ENCODE peak calls at places on chromosomes 12 and 14, in nine cellular contexts. One of them, this sample, is unnamed.

GRCh38 chr14:98835051-98835824 is 436.8 kb downstream of the BCL11B start:
- DNase-seq in IMR-90: no peak
- DNase-seq in MM.1S: no peak
- DNase-seq in adipocyte: no peak
- DNase-seq in mammary epithelial cell: no peak
- DNase-seq in endodermal cell: peak
- DNase-seq in fibroblast of lung: no peak
- DNase-seq in PC-3: no peak
- DNase-seq in neural progenitor cell: no peak
- DNase-seq in this sample: no peak

GRCh38 chr14:105748204-105748578 is 221.8 kb downstream of the TMEM121 start:
- DNase-seq in adipocyte: peak
- DNase-seq in mammary epithelial cell: no peak
- DNase-seq in fibroblast of lung: no peak
- DNase-seq in endodermal cell: no peak
- DNase-seq in IMR-90: no peak
- DNase-seq in MM.1S: no peak
- DNase-seq in PC-3: peak
- DNase-seq in neural progenitor cell: no peak
- DNase-seq in this sample: no peak

GRCh38 chr12:65121049-65121955 is at the start of gene WIF1:
- DNase-seq in fibroblast of lung: peak
- DNase-seq in endodermal cell: peak
- DNase-seq in IMR-90: no peak
- DNase-seq in mammary epithelial cell: peak
- DNase-seq in neural progenitor cell: peak
- DNase-seq in adipocyte: peak
- DNase-seq in PC-3: peak
- DNase-seq in MM.1S: no peak
- DNase-seq in this sample: no peak

GRCh38 chr14:23608454-23608853 is 27.7 kb upstream of the DHRS2 start:
- DNase-seq in adipocyte: no peak
- DNase-seq in neural progenitor cell: no peak
- DNase-seq in endodermal cell: no peak
- DNase-seq in IMR-90: no peak
- DNase-seq in PC-3: no peak
- DNase-seq in MM.1S: no peak
- DNase-seq in mammary epithelial cell: no peak
- DNase-seq in fibroblast of lung: no peak
- DNase-seq in this sample: no peak

GRCh38 chr14:39395555-39396254 is 36.5 kb downstream of the FBXO33 start:
- DNase-seq in mammary epithelial cell: peak
- DNase-seq in neural progenitor cell: no peak
- DNase-seq in endodermal cell: peak
- DNase-seq in PC-3: peak
- DNase-seq in MM.1S: no peak
- DNase-seq in IMR-90: peak
- DNase-seq in fibroblast of lung: peak
- DNase-seq in adipocyte: no peak
- DNase-seq in this sample: no peak

GRCh38 chr12:71945883-71946282 is 7.2 kb downstream of the TPH2 start:
- DNase-seq in mammary epithelial cell: no peak
- DNase-seq in neural progenitor cell: no peak
- DNase-seq in MM.1S: no peak
- DNase-seq in IMR-90: no peak
- DNase-seq in adipocyte: no peak
- DNase-seq in PC-3: no peak
- DNase-seq in fibroblast of lung: no peak
- DNase-seq in endodermal cell: no peak
- DNase-seq in this sample: no peak

GRCh38 chr14:20935303-20935984 is 19.8 kb upstream of the RNASE2 start:
- DNase-seq in MM.1S: no peak
- DNase-seq in fibroblast of lung: no peak
- DNase-seq in IMR-90: no peak
- DNase-seq in neural progenitor cell: no peak
- DNase-seq in mammary epithelial cell: no peak
- DNase-seq in endodermal cell: no peak
- DNase-seq in PC-3: no peak
- DNase-seq in adipocyte: no peak
- DNase-seq in this sample: no peak

GRCh38 chr12:70824511-70824910 is 96.0 kb downstream of the PTPRR start:
- DNase-seq in PC-3: no peak
- DNase-seq in MM.1S: no peak
- DNase-seq in IMR-90: no peak
- DNase-seq in fibroblast of lung: no peak
- DNase-seq in endodermal cell: no peak
- DNase-seq in mammary epithelial cell: no peak
- DNase-seq in adipocyte: no peak
- DNase-seq in neural progenitor cell: no peak
- DNase-seq in this sample: no peak

GRCh38 chr12:49231881-49232650 is 32.8 kb upstream of the TUBA1C start:
- DNase-seq in adipocyte: no peak
- DNase-seq in PC-3: no peak
- DNase-seq in MM.1S: no peak
- DNase-seq in IMR-90: no peak
- DNase-seq in fibroblast of lung: peak
- DNase-seq in mammary epithelial cell: no peak
- DNase-seq in neural progenitor cell: peak
- DNase-seq in endodermal cell: peak
- DNase-seq in this sample: no peak

GRCh38 chr12:64009321-64010068 is 165.0 kb downstream of the SRGAP1 start:
- DNase-seq in neural progenitor cell: no peak
- DNase-seq in MM.1S: no peak
- DNase-seq in mammary epithelial cell: no peak
- DNase-seq in endodermal cell: no peak
- DNase-seq in adipocyte: no peak
- DNase-seq in PC-3: no peak
- DNase-seq in fibroblast of lung: peak
- DNase-seq in IMR-90: no peak
- DNase-seq in this sample: no peak

GRCh38 chr12:108355069-108355468 is 16.0 kb upstream of the CMKLR1 start:
- DNase-seq in fibroblast of lung: no peak
- DNase-seq in mammary epithelial cell: no peak
- DNase-seq in PC-3: no peak
- DNase-seq in MM.1S: no peak
- DNase-seq in adipocyte: no peak
- DNase-seq in neural progenitor cell: no peak
- DNase-seq in endodermal cell: no peak
- DNase-seq in IMR-90: no peak
- DNase-seq in this sample: no peak

GRCh38 chr14:96083667-96084320 is 44.6 kb downstream of the C14orf132 start:
- DNase-seq in endodermal cell: no peak
- DNase-seq in adipocyte: no peak
- DNase-seq in fibroblast of lung: no peak
- DNase-seq in neural progenitor cell: no peak
- DNase-seq in PC-3: peak
- DNase-seq in IMR-90: no peak
- DNase-seq in MM.1S: no peak
- DNase-seq in mammary epithelial cell: peak
- DNase-seq in this sample: no peak

GRCh38 chr12:22860926-22861325 is 236.0 kb downstream of the ETNK1 start:
- DNase-seq in adipocyte: no peak
- DNase-seq in neural progenitor cell: peak
- DNase-seq in endodermal cell: peak
- DNase-seq in IMR-90: no peak
- DNase-seq in PC-3: no peak
- DNase-seq in mammary epithelial cell: no peak
- DNase-seq in fibroblast of lung: no peak
- DNase-seq in MM.1S: no peak
- DNase-seq in this sample: no peak

GRCh38 chr12:15534870-15535269 is 212.6 kb downstream of the PTPRO start:
- DNase-seq in neural progenitor cell: no peak
- DNase-seq in MM.1S: no peak
- DNase-seq in fibroblast of lung: no peak
- DNase-seq in IMR-90: peak
- DNase-seq in PC-3: no peak
- DNase-seq in adipocyte: peak
- DNase-seq in mammary epithelial cell: no peak
- DNase-seq in endodermal cell: no peak
- DNase-seq in this sample: no peak

GRCh38 chr14:35337557-35338255 is 45.5 kb downstream of the PSMA6 start:
- DNase-seq in IMR-90: no peak
- DNase-seq in endodermal cell: peak
- DNase-seq in MM.1S: no peak
- DNase-seq in PC-3: no peak
- DNase-seq in fibroblast of lung: no peak
- DNase-seq in adipocyte: no peak
- DNase-seq in neural progenitor cell: no peak
- DNase-seq in mammary epithelial cell: peak
- DNase-seq in this sample: no peak
- H3K9ac ChIP-seq in IMR-90: no peak
- H3K9ac ChIP-seq in endodermal cell: no peak
- H3K9ac ChIP-seq in MM.1S: no peak
- H3K9ac ChIP-seq in PC-3: no peak
- H3K9ac ChIP-seq in fibroblast of lung: no peak
- H3K9ac ChIP-seq in adipocyte: peak
- H3K9ac ChIP-seq in neural progenitor cell: no peak
- H3K9ac ChIP-seq in mammary epithelial cell: peak
- H3K9ac ChIP-seq in this sample: no peak

GRCh38 chr12:31370645-31371620 is 45.0 kb upstream of the SINHCAF start:
- DNase-seq in neural progenitor cell: peak
- DNase-seq in adipocyte: no peak
- DNase-seq in endodermal cell: peak
- DNase-seq in IMR-90: no peak
- DNase-seq in PC-3: no peak
- DNase-seq in mammary epithelial cell: no peak
- DNase-seq in fibroblast of lung: no peak
- DNase-seq in MM.1S: no peak
- DNase-seq in this sample: no peak
- H3K4me3 ChIP-seq in neural progenitor cell: peak
- H3K4me3 ChIP-seq in adipocyte: peak
- H3K4me3 ChIP-seq in endodermal cell: peak
- H3K4me3 ChIP-seq in IMR-90: no peak
- H3K4me3 ChIP-seq in PC-3: no peak
- H3K4me3 ChIP-seq in mammary epithelial cell: no peak
- H3K4me3 ChIP-seq in fibroblast of lung: no peak
- H3K4me3 ChIP-seq in MM.1S: no peak
- H3K4me3 ChIP-seq in this sample: no peak

GRCh38 chr12:6772331-6772695 is at the start of gene LAG3:
- DNase-seq in mammary epithelial cell: no peak
- DNase-seq in adipocyte: no peak
- DNase-seq in PC-3: no peak
- DNase-seq in fibroblast of lung: no peak
- DNase-seq in MM.1S: no peak
- DNase-seq in neural progenitor cell: no peak
- DNase-seq in endodermal cell: peak
- DNase-seq in IMR-90: no peak
- DNase-seq in this sample: no peak

GRCh38 chr12:6772729-6773661 is 675 bp downstream of the LAG3 start:
- DNase-seq in PC-3: no peak
- DNase-seq in neural progenitor cell: peak
- DNase-seq in IMR-90: no peak
- DNase-seq in mammary epithelial cell: no peak
- DNase-seq in endodermal cell: peak
- DNase-seq in MM.1S: no peak
- DNase-seq in adipocyte: no peak
- DNase-seq in fibroblast of lung: no peak
- DNase-seq in this sample: no peak

GRCh38 chr12:6770600-6770999 is 1.7 kb upstream of the LAG3 start:
- DNase-seq in IMR-90: no peak
- DNase-seq in adipocyte: no peak
- DNase-seq in mammary epithelial cell: no peak
- DNase-seq in endodermal cell: no peak
- DNase-seq in fibroblast of lung: no peak
- DNase-seq in neural progenitor cell: peak
- DNase-seq in MM.1S: no peak
- DNase-seq in PC-3: no peak
- DNase-seq in this sample: no peak

GRCh38 chr12:6771091-6771495 is 1.2 kb upstream of the LAG3 start:
- DNase-seq in mammary epithelial cell: no peak
- DNase-seq in endodermal cell: no peak
- DNase-seq in fibroblast of lung: no peak
- DNase-seq in IMR-90: no peak
- DNase-seq in neural progenitor cell: no peak
- DNase-seq in adipocyte: no peak
- DNase-seq in PC-3: no peak
- DNase-seq in MM.1S: no peak
- DNase-seq in this sample: no peak

DNA sequence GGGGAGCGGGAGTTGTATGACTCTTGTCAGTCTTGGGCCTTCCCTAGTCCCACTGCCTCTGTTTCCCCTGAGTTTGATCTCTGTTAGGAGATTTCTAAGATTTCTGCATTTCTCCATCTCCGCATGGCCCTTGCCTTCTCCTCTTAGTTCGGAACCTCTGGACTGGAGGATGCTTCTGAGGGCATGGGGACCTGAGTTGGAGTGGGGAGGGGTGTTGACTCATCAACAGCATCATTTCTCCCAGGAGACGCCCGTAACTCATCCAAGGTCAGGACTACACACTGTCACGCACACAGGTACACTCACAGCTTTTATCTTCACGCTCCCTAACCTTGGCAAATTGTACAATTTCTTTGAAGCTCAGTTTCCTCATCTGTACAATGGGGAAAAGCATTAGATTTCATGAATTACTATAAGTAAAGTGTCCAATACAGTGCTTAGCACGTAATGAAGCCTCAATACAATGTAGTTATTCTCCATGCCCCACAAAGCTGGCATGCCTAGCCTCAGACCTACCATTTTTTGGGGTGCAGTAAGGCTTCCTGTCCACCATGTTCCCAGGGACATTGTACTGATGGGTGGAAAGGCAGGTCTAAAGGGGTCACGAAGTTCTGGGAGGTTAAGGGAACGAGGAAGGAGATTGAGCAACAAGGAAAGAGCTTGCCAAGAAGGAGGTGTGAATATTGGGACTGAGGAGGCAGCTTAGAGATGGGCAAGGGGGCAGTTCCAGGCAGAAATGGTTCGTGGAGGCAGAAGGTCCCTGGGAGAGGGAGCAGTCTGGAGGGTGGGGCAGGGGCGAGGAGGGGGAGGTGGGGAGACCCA is 600 bp upstream of the LAG3 start:
- DNase-seq in PC-3: no peak
- DNase-seq in adipocyte: no peak
- DNase-seq in neural progenitor cell: no peak
- DNase-seq in endodermal cell: no peak
- DNase-seq in fibroblast of lung: no peak
- DNase-seq in MM.1S: no peak
- DNase-seq in mammary epithelial cell: no peak
- DNase-seq in IMR-90: no peak
- DNase-seq in this sample: no peak
- H3K9ac ChIP-seq in PC-3: no peak
- H3K9ac ChIP-seq in adipocyte: no peak
- H3K9ac ChIP-seq in neural progenitor cell: no peak
- H3K9ac ChIP-seq in endodermal cell: no peak
- H3K9ac ChIP-seq in fibroblast of lung: no peak
- H3K9ac ChIP-seq in MM.1S: no peak
- H3K9ac ChIP-seq in mammary epithelial cell: no peak
- H3K9ac ChIP-seq in IMR-90: no peak
- H3K9ac ChIP-seq in this sample: no peak

DNA sequence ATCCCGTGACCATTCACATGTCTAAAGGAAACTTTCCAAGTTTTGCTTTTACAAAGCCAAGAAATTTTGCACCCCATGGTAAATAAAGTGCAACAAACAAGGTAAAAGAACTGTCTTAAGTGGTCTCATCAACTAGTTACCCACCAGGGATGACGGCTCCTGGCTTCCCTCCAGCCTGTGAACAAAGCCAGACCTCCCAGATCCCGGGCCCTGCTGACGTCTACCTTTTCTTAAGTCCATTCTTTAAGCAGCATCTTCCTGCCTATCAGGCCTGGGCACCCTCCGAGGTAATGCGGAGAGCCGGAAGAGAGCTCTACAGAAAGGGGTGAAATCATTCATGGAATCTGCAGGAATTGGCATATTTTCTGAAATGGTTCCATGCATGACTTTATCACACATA is 58.0 kb upstream of the DAAM1 start:
- DNase-seq in MM.1S: no peak
- DNase-seq in IMR-90: no peak
- DNase-seq in endodermal cell: no peak
- DNase-seq in fibroblast of lung: no peak
- DNase-seq in neural progenitor cell: peak
- DNase-seq in mammary epithelial cell: no peak
- DNase-seq in PC-3: no peak
- DNase-seq in adipocyte: no peak
- DNase-seq in this sample: no peak
- H3K4me3 ChIP-seq in MM.1S: no peak
- H3K4me3 ChIP-seq in IMR-90: no peak
- H3K4me3 ChIP-seq in endodermal cell: no peak
- H3K4me3 ChIP-seq in fibroblast of lung: no peak
- H3K4me3 ChIP-seq in neural progenitor cell: no peak
- H3K4me3 ChIP-seq in mammary epithelial cell: no peak
- H3K4me3 ChIP-seq in PC-3: no peak
- H3K4me3 ChIP-seq in adipocyte: no peak
- H3K4me3 ChIP-seq in this sample: no peak